ENCODE peak calls at places on chromosomes 6 and 20, in seven cellular contexts. I is ascending aorta, U is body of pancreas, N is right cardiac atrium, A is KG1, H is bronchial epithelial cell, S is mesendoderm. X is an unnamed sample.

GRCh38 chr6:35148167-35148741 is 7.1 kb upstream of the TCP11 start:
- DNase-seq in A (no peak), U (no peak), S (peak; percentile 98), I (no peak), H (peak; percentile 65), N (no peak), X (no peak)

GRCh38 chr6:123529058-123529457 is 107.7 kb downstream of the TRDN start:
- DNase-seq in S (no peak), U (no peak), I (no peak), H (no peak), N (no peak), A (no peak), X (no peak)

GRCh38 chr6:90294989-90295853 is 1.4 kb downstream of the BACH2 start:
- DNase-seq in S (peak; percentile 47), N (peak; percentile 76), H (peak; percentile 16), U (peak; percentile 49), I (peak; percentile 74), A (peak; percentile 8), X (no peak)

GRCh38 chr6:37502703-37503485 is 3.2 kb upstream of the CCDC167 start:
- DNase-seq in S (no peak), H (no peak), N (no peak), A (peak; percentile 22), I (no peak), U (no peak), X (no peak)

GRCh38 chr6:158229823-158230222 is 61.7 kb downstream of the GTF2H5 start:
- DNase-seq in U (no peak), I (no peak), A (no peak), H (no peak), S (no peak), N (no peak), X (no peak)

GRCh38 chr6:121592955-121593665 is 157.7 kb downstream of the GJA1 start:
- DNase-seq in N (no peak), S (no peak), U (peak; percentile 6), H (no peak), I (no peak), A (no peak), X (no peak)

GRCh38 chr6:37514840-37515239 is 15.1 kb upstream of the CCDC167 start:
- DNase-seq in H (no peak), N (no peak), S (no peak), A (no peak), I (no peak), U (no peak), X (no peak)

GRCh38 chr6:123589317-123589716 is 47.4 kb downstream of the TRDN start:
- DNase-seq in H (no peak), S (no peak), A (no peak), U (no peak), I (no peak), N (no peak), X (peak; percentile 9)

GRCh38 chr6:73234732-73235131 is 9.4 kb upstream of the KHDC1L start:
- DNase-seq in N (no peak), U (no peak), A (no peak), S (no peak), H (peak; percentile 93), I (no peak), X (no peak)

GRCh38 chr20:62536731-62537401 is 61.1 kb upstream of the GATA5 start:
- DNase-seq in N (no peak), A (no peak), H (no peak), U (no peak), I (no peak), S (no peak), X (no peak)

GRCh38 chr20:25567286-25567685 is 18.0 kb downstream of the NINL start:
- DNase-seq in I (no peak), A (no peak), N (no peak), U (no peak), H (no peak), S (no peak), X (no peak)

GRCh38 chr6:31882344-31882743 is 3.5 kb upstream of the SLC44A4 start:
- DNase-seq in I (no peak), N (peak; percentile 46), H (no peak), S (no peak), U (no peak), A (no peak), X (no peak)

X was measured in glomerular endothelial cell.